ENCODE peak calls at places on chromosomes 16 and 17, in five cellular contexts. One of them, this sample, is unnamed.

GRCh38 chr17:47184671-47185070 is 4.4 kb downstream of the CDC27 start:
- DNase-seq in IMR-90: no peak
- DNase-seq in H1: no peak
- DNase-seq in HepG2: no peak
- DNase-seq in K562: no peak
- DNase-seq in this sample: no peak

GRCh38 chr16:31221357-31222160 is 4.6 kb upstream of the PYDC1 start:
- DNase-seq in IMR-90: no peak
- DNase-seq in H1: no peak
- DNase-seq in HepG2: no peak
- DNase-seq in K562: peak; percentile 11
- DNase-seq in this sample: no peak

GRCh38 chr16:719815-720506 is 985 bp upstream of the ANTKMT start:
- DNase-seq in IMR-90: no peak
- DNase-seq in H1: no peak
- DNase-seq in HepG2: peak; percentile 66
- DNase-seq in K562: no peak
- DNase-seq in this sample: peak; percentile 70

GRCh38 chr17:35127751-35128514 is 6.5 kb downstream of the FNDC8 start:
- DNase-seq in IMR-90: peak; percentile 94
- DNase-seq in H1: no peak
- DNase-seq in HepG2: no peak
- DNase-seq in K562: no peak
- DNase-seq in this sample: no peak

GRCh38 chr17:45143767-45144198 is 4.5 kb upstream of the HEXIM1 start:
- DNase-seq in IMR-90: peak; percentile 80
- DNase-seq in H1: no peak
- DNase-seq in HepG2: no peak
- DNase-seq in K562: peak; percentile 51
- DNase-seq in this sample: no peak

GRCh38 chr17:55381017-55381770 is 40.4 kb downstream of the MMD start:
- DNase-seq in IMR-90: no peak
- DNase-seq in H1: no peak
- DNase-seq in HepG2: no peak
- DNase-seq in K562: no peak
- DNase-seq in this sample: no peak

GRCh38 chr16:15443753-15444152 is 9.4 kb downstream of the BMERB1 start:
- DNase-seq in IMR-90: no peak
- DNase-seq in H1: no peak
- DNase-seq in HepG2: peak; percentile 46
- DNase-seq in K562: no peak
- DNase-seq in this sample: no peak

GRCh38 chr16:8961811-8962390 is 1.8 kb downstream of the USP7 start:
- DNase-seq in IMR-90: no peak
- DNase-seq in H1: no peak
- DNase-seq in HepG2: peak; percentile 61
- DNase-seq in K562: no peak
- DNase-seq in this sample: no peak

GRCh38 chr17:1498869-1499268 is 6.4 kb upstream of the MYO1C start:
- DNase-seq in IMR-90: peak; percentile 90
- DNase-seq in H1: no peak
- DNase-seq in HepG2: no peak
- DNase-seq in K562: no peak
- DNase-seq in this sample: no peak

DNA sequence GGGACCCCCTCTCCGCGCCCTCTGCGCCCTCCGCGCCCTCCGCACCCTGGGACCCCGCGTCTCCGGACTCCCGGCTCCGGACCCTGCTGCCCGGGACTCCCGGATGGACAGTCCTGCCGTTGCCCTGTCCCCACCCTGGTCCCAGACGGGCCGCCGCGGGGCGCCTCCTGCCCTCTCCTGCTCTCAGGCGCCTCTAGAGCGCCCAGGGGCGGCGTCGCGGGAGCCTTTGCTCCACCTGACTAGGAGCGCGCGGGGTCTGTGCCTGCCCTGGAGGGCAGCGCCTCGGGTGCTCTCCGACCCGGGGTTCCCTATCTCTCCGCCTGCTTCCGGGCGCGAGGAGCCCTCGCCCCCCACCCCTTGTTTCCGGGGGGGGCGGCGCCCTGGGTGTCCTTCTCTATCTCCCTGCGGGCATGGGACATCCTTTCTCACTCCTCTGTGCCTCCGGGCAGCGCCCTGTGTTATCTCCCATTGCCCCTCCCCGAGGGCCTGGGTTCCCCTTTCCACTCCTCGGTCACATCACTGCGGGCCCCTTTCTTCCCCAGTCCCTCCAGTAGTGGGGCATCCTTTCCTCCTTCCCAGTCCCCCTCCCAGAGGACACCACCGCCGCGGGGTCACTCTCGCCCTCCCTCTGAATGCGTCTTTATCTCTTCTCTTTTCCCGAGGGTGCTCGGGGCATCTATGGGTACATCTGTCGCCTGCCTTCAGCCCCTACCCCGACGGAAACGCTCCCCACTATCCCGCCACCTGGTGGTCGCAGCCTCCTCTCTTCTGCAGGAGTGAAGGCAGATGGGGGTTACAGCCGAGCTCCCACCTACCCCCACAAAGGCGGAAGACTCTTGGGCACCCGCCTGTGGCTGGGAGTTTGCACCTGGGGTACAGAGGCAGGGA is 865 bp downstream of the PRKCB start:
- DNase-seq in IMR-90: no peak
- DNase-seq in H1: peak; percentile 84
- DNase-seq in HepG2: no peak
- DNase-seq in K562: peak; percentile 71
- DNase-seq in this sample: no peak
- H3K4me3 ChIP-seq in IMR-90: no peak overlapping the region
- H3K4me3 ChIP-seq in H1: peak overlapping the region; percentile 64
- H3K4me3 ChIP-seq in HepG2: no peak overlapping the region
- H3K4me3 ChIP-seq in K562: peak overlapping the region; percentile 87
- H3K4me3 ChIP-seq in this sample: peak overlapping the region; percentile 46

GRCh38 chr17:62587554-62587953 is 39.9 kb upstream of the MRC2 start:
- DNase-seq in IMR-90: no peak
- DNase-seq in H1: no peak
- DNase-seq in HepG2: no peak
- DNase-seq in K562: no peak
- DNase-seq in this sample: no peak
- TF ChIP-seq MAFK in IMR-90: no peak
- TF ChIP-seq MAFK in H1: no peak
- TF ChIP-seq MAFK in HepG2: no peak
- TF ChIP-seq MAFK in K562: no peak
- TF ChIP-seq MAFK in this sample: no peak

DNA sequence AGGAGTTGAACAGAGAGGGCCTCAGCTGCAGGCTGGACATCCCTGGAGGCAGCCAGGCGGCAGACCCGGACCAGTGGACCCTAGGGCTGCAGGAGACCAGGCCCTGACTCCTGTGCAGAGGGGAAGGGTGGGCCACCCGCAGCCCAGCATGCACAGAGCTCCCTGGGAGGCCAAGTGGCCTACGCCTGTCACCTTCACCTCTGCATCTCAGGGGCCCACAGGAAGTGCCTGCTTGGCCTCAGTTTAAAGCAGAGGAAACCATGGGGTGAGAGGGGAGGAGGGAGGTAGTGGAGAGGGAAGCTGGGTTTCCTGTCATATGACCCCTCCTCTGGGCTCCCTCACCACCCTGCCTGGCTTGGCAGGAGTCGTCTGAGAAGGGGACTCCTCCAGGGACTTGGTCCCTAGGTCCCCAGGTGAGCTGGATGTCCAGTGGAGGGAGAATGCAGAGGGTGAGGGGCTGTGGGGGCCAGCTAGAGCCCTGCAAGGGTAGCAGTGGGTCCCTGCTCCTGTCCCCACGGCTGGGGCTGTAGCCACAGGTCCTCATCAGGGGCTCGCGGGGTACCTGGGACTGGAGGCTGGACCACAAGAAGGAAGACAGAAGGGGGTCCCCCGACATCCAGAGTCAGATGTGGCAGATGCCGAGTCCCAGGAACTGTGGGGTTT is at the start of gene TMC8:
- DNase-seq in IMR-90: no peak
- DNase-seq in H1: no peak
- DNase-seq in HepG2: peak; percentile 59
- DNase-seq in K562: peak; percentile 24
- DNase-seq in this sample: no peak
- H3K4me3 ChIP-seq in IMR-90: no peak within 1 kb of the TSS
- H3K4me3 ChIP-seq in H1: peak within 1 kb of the TSS; percentile 10
- H3K4me3 ChIP-seq in HepG2: peak within 1 kb of the TSS; percentile 35
- H3K4me3 ChIP-seq in K562: no peak within 1 kb of the TSS
- H3K4me3 ChIP-seq in this sample: no peak within 1 kb of the TSS

GRCh38 chr17:48722924-48723554 is at the start of gene PRAC2:
- DNase-seq in IMR-90: no peak
- DNase-seq in H1: peak; percentile 77
- DNase-seq in HepG2: no peak
- DNase-seq in K562: no peak
- DNase-seq in this sample: no peak
- TF ChIP-seq MAFK in IMR-90: no peak
- TF ChIP-seq MAFK in H1: no peak
- TF ChIP-seq MAFK in HepG2: no peak
- TF ChIP-seq MAFK in K562: no peak
- TF ChIP-seq MAFK in this sample: no peak

DNA sequence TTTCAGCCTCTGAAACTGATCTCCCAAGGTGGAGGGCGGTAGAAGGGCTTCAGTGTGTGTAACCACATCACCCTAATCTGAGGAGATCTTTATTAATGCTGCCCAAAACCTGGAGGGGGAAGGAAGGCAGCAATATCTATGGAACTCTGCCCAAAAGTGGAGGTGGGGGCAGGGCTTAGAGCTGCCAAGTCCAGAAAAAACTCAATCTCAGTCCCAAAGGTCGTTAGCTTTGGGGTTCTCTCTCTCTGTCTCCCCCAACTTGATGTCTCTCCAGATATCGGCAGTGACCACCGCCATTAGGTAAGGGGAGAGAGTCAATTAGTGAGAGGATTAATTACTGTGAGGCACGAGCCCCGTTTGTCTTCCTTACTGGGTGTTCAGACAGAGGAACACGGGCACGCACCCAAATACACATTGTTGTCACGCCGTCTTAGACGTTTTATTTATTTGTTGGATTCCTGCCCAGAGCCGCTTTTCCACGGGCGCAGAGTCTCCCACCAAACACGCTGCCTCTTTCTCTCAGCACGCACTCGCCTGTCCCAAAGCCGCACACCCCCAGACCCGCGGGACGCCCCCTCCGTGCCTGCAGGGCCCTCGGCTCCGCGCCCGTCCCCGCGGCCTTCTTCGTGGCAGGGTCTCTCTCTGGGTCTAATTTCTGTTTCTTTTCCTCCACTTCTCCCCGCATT is 5.4 kb upstream of the LHX1 start:
- DNase-seq in IMR-90: no peak
- DNase-seq in H1: peak; percentile 44
- DNase-seq in HepG2: no peak
- DNase-seq in K562: no peak
- DNase-seq in this sample: no peak
- H3K4me3 ChIP-seq in IMR-90: no peak overlapping the region
- H3K4me3 ChIP-seq in H1: no peak overlapping the region
- H3K4me3 ChIP-seq in HepG2: no peak overlapping the region
- H3K4me3 ChIP-seq in K562: no peak overlapping the region
- H3K4me3 ChIP-seq in this sample: no peak overlapping the region

This sample was measured in A549.